ENCODE peak calls at places on chromosomes 11 and 22, in six cellular contexts. X is neural progenitor cell, B is astrocyte of the cerebellum, P is Kasumi-1, E is heart left ventricle, I is amygdala. J is an unnamed sample.

GRCh38 chr11:24086921-24087320 is 409.9 kb upstream of the LUZP2 start:
- DNase-seq in X (no peak), B (no peak), P (no peak), E (no peak), I (no peak), J (no peak)

GRCh38 chr11:99068832-99069231 is 48.1 kb downstream of the CNTN5 start:
- DNase-seq in X (no peak), B (no peak), P (no peak), E (no peak), I (no peak), J (no peak)

GRCh38 chr22:19525116-19525660 is 978 bp upstream of the CLDN5 start:
- DNase-seq in X (no peak), B (no peak), P (no peak), E (no peak), I (no peak), J (no peak)

GRCh38 chr11:69297926-69298777 is 4.2 kb downstream of the MYEOV start:
- DNase-seq in X (no peak), B (peak), P (peak), E (peak), I (no peak), J (peak)

GRCh38 chr11:75325713-75326438 is 25.6 kb downstream of the ARRB1 start:
- DNase-seq in X (no peak), B (peak), P (no peak), E (peak), I (peak), J (no peak)

GRCh38 chr22:41780714-41781507 is 19.6 kb upstream of the CCDC134 start:
- DNase-seq in X (no peak), B (no peak), P (peak), E (peak), I (no peak), J (peak)

GRCh38 chr11:93861808-93862207 is 11.4 kb upstream of the VSTM5 start:
- DNase-seq in X (no peak), B (no peak), P (no peak), E (peak), I (no peak), J (no peak)

GRCh38 chr11:61062181-61062955 is 39.9 kb upstream of the CD5 start:
- DNase-seq in X (no peak), B (no peak), P (no peak), E (no peak), I (no peak), J (no peak)

GRCh38 chr11:34641981-34642380 is 21.1 kb downstream of the EHF start:
- DNase-seq in X (no peak), B (no peak), P (no peak), E (no peak), I (no peak), J (no peak)

GRCh38 chr11:62030071-62030684 is 62.7 kb upstream of the FTH1 start:
- DNase-seq in X (peak), B (no peak), P (no peak), E (no peak), I (no peak), J (no peak)

GRCh38 chr11:76369406-76369805 is 11.5 kb downstream of the THAP12 start:
- DNase-seq in X (no peak), B (no peak), P (no peak), E (no peak), I (no peak), J (no peak)

GRCh38 chr11:86103808-86104207 is 34.9 kb upstream of the PICALM start:
- DNase-seq in X (no peak), B (no peak), P (no peak), E (no peak), I (no peak), J (no peak)

GRCh38 chr22:17655289-17655688 is 16.7 kb downstream of the BCL2L13 start:
- DNase-seq in X (no peak), B (no peak), P (no peak), E (no peak), I (no peak), J (no peak)

GRCh38 chr11:10322830-10323792 is 18.2 kb downstream of the ADM start:
- DNase-seq in X (peak), B (peak), P (peak), E (peak), I (no peak), J (peak)

GRCh38 chr11:62850911-62851806 is 11.8 kb upstream of the WDR74 start:
- DNase-seq in X (peak), B (no peak), P (no peak), E (no peak), I (no peak), J (no peak)

GRCh38 chr11:118928108-118928869 is 2.6 kb upstream of the BCL9L start:
- DNase-seq in X (peak), B (no peak), P (peak), E (peak), I (peak), J (peak)

GRCh38 chr11:57313788-57314135 is 11.0 kb downstream of the TNKS1BP1 start:
- DNase-seq in X (no peak), B (no peak), P (no peak), E (no peak), I (no peak), J (no peak)

GRCh38 chr11:110514967-110515366 is 85.2 kb downstream of the FDX1 start:
- DNase-seq in X (no peak), B (no peak), P (no peak), E (no peak), I (no peak), J (no peak)

GRCh38 chr11:1303973-1304372 is 5.5 kb downstream of the TOLLIP start:
- DNase-seq in X (no peak), B (no peak), P (no peak), E (no peak), I (no peak), J (no peak)

J was measured in KG1.